ENCODE peak calls at places on chromosomes 1 and 21, in eight cellular contexts. One of them, this sample, is unnamed.

GRCh38 chr21:28066051-28066450 is 926.6 kb downstream of the LTN1 start:
- DNase-seq in aorta: no peak
- DNase-seq in fibroblast of lung: no peak
- DNase-seq in ovary: no peak
- DNase-seq in PC-3: peak; percentile 29
- DNase-seq in H9: no peak
- DNase-seq in kidney: no peak
- DNase-seq in pancreas: no peak
- DNase-seq in this sample: no peak

GRCh38 chr21:33751120-33751519 is 108.8 kb downstream of the ITSN1 start:
- DNase-seq in aorta: no peak
- DNase-seq in fibroblast of lung: peak; percentile 31
- DNase-seq in ovary: no peak
- DNase-seq in PC-3: no peak
- DNase-seq in H9: no peak
- DNase-seq in kidney: no peak
- DNase-seq in pancreas: no peak
- DNase-seq in this sample: no peak

GRCh38 chr1:158045639-158046038 is 52.2 kb downstream of the KIRREL1 start:
- DNase-seq in aorta: no peak
- DNase-seq in fibroblast of lung: peak; percentile 91
- DNase-seq in ovary: peak; percentile 43
- DNase-seq in PC-3: no peak
- DNase-seq in H9: no peak
- DNase-seq in kidney: no peak
- DNase-seq in pancreas: no peak
- DNase-seq in this sample: peak; percentile 73

GRCh38 chr1:165883056-165883455 is 55.6 kb downstream of the UCK2 start:
- DNase-seq in aorta: no peak
- DNase-seq in fibroblast of lung: peak; percentile 62
- DNase-seq in ovary: no peak
- DNase-seq in PC-3: peak; percentile 79
- DNase-seq in H9: no peak
- DNase-seq in kidney: no peak
- DNase-seq in pancreas: no peak
- DNase-seq in this sample: no peak

GRCh38 chr21:33972539-33972938 is 56.9 kb upstream of the ATP5PO start:
- DNase-seq in aorta: no peak
- DNase-seq in fibroblast of lung: no peak
- DNase-seq in ovary: no peak
- DNase-seq in PC-3: no peak
- DNase-seq in H9: no peak
- DNase-seq in kidney: no peak
- DNase-seq in pancreas: no peak
- DNase-seq in this sample: no peak

GRCh38 chr1:161266096-161266679 is 7.6 kb downstream of the PCP4L1 start:
- DNase-seq in aorta: no peak
- DNase-seq in fibroblast of lung: peak; percentile 19
- DNase-seq in ovary: peak; percentile 31
- DNase-seq in PC-3: peak; percentile 41
- DNase-seq in H9: no peak
- DNase-seq in kidney: no peak
- DNase-seq in pancreas: no peak
- DNase-seq in this sample: no peak

GRCh38 chr1:236334893-236335545 is 53.3 kb upstream of the ERO1B start:
- DNase-seq in aorta: no peak
- DNase-seq in fibroblast of lung: no peak
- DNase-seq in ovary: no peak
- DNase-seq in PC-3: no peak
- DNase-seq in H9: no peak
- DNase-seq in kidney: no peak
- DNase-seq in pancreas: no peak
- DNase-seq in this sample: no peak

GRCh38 chr1:23980725-23981063 is 567 bp upstream of the SRSF10 start:
- DNase-seq in aorta: no peak
- DNase-seq in fibroblast of lung: peak; percentile 85
- DNase-seq in ovary: peak; percentile 27
- DNase-seq in PC-3: peak; percentile 55
- DNase-seq in H9: peak; percentile 44
- DNase-seq in kidney: no peak
- DNase-seq in pancreas: peak; percentile 43
- DNase-seq in this sample: peak; percentile 73

GRCh38 chr1:54498383-54499096 is 49.5 kb upstream of the ACOT11 start:
- DNase-seq in aorta: no peak
- DNase-seq in fibroblast of lung: peak; percentile 42
- DNase-seq in ovary: no peak
- DNase-seq in PC-3: no peak
- DNase-seq in H9: no peak
- DNase-seq in kidney: no peak
- DNase-seq in pancreas: no peak
- DNase-seq in this sample: peak; percentile 65

GRCh38 chr1:212878418-212878817 is 20.3 kb downstream of the FLVCR1 start:
- DNase-seq in aorta: no peak
- DNase-seq in fibroblast of lung: no peak
- DNase-seq in ovary: no peak
- DNase-seq in PC-3: no peak
- DNase-seq in H9: no peak
- DNase-seq in kidney: no peak
- DNase-seq in pancreas: no peak
- DNase-seq in this sample: no peak

GRCh38 chr1:30520461-30520860 is 202.9 kb downstream of the MATN1 start:
- DNase-seq in aorta: no peak
- DNase-seq in fibroblast of lung: no peak
- DNase-seq in ovary: no peak
- DNase-seq in PC-3: no peak
- DNase-seq in H9: no peak
- DNase-seq in kidney: no peak
- DNase-seq in pancreas: peak; percentile 3
- DNase-seq in this sample: peak; percentile 5

GRCh38 chr1:7292714-7293419 is 478.2 kb upstream of the VAMP3 start:
- DNase-seq in aorta: no peak
- DNase-seq in fibroblast of lung: no peak
- DNase-seq in ovary: no peak
- DNase-seq in PC-3: no peak
- DNase-seq in H9: no peak
- DNase-seq in kidney: no peak
- DNase-seq in pancreas: no peak
- DNase-seq in this sample: peak; percentile 39

GRCh38 chr1:205430631-205431305 is 8.9 kb upstream of the LEMD1 start:
- DNase-seq in aorta: peak; percentile 85
- DNase-seq in fibroblast of lung: peak; percentile 36
- DNase-seq in ovary: peak; percentile 60
- DNase-seq in PC-3: peak; percentile 22
- DNase-seq in H9: peak; percentile 76
- DNase-seq in kidney: no peak
- DNase-seq in pancreas: peak; percentile 54
- DNase-seq in this sample: peak; percentile 94

GRCh38 chr1:211341999-211342398 is 15.4 kb downstream of the TRAF5 start:
- DNase-seq in aorta: no peak
- DNase-seq in fibroblast of lung: no peak
- DNase-seq in ovary: no peak
- DNase-seq in PC-3: no peak
- DNase-seq in H9: no peak
- DNase-seq in kidney: no peak
- DNase-seq in pancreas: no peak
- DNase-seq in this sample: no peak

GRCh38 chr1:208919371-208919770 is 664.1 kb upstream of the CAMK1G start:
- DNase-seq in aorta: no peak
- DNase-seq in fibroblast of lung: peak; percentile 32
- DNase-seq in ovary: no peak
- DNase-seq in PC-3: peak; percentile 94
- DNase-seq in H9: no peak
- DNase-seq in kidney: no peak
- DNase-seq in pancreas: no peak
- DNase-seq in this sample: no peak

GRCh38 chr1:47675047-47675675 is 237.3 kb downstream of the FOXD2 start:
- DNase-seq in aorta: no peak
- DNase-seq in fibroblast of lung: no peak
- DNase-seq in ovary: no peak
- DNase-seq in PC-3: no peak
- DNase-seq in H9: peak; percentile 27
- DNase-seq in kidney: no peak
- DNase-seq in pancreas: no peak
- DNase-seq in this sample: peak; percentile 47

GRCh38 chr1:101238041-101238515 is 1.3 kb downstream of the S1PR1 start:
- DNase-seq in aorta: no peak
- DNase-seq in fibroblast of lung: no peak
- DNase-seq in ovary: no peak
- DNase-seq in PC-3: no peak
- DNase-seq in H9: no peak
- DNase-seq in kidney: no peak
- DNase-seq in pancreas: no peak
- DNase-seq in this sample: peak; percentile 66

GRCh38 chr1:32817815-32818786 is 648 bp downstream of the S100PBP start:
- DNase-seq in aorta: peak; percentile 92
- DNase-seq in fibroblast of lung: peak; percentile 57
- DNase-seq in ovary: peak; percentile 70
- DNase-seq in PC-3: peak; percentile 76
- DNase-seq in H9: peak; percentile 82
- DNase-seq in kidney: peak; percentile 94
- DNase-seq in pancreas: peak; percentile 72
- DNase-seq in this sample: peak; percentile 92

GRCh38 chr1:152108899-152109222 is 6.4 kb downstream of the TCHH start:
- DNase-seq in aorta: no peak
- DNase-seq in fibroblast of lung: no peak
- DNase-seq in ovary: no peak
- DNase-seq in PC-3: no peak
- DNase-seq in H9: no peak
- DNase-seq in kidney: peak; percentile 34
- DNase-seq in pancreas: no peak
- DNase-seq in this sample: peak; percentile 67
- H3K9me3 ChIP-seq in aorta: peaks cover 8% of the 10 kb centered on the region
- H3K9me3 ChIP-seq in fibroblast of lung: no peaks in the 10 kb centered on the region
- H3K9me3 ChIP-seq in ovary: no peaks in the 10 kb centered on the region
- H3K9me3 ChIP-seq in PC-3: no peaks in the 10 kb centered on the region
- H3K9me3 ChIP-seq in H9: no peaks in the 10 kb centered on the region
- H3K9me3 ChIP-seq in kidney: peaks cover 3% of the 10 kb centered on the region
- H3K9me3 ChIP-seq in pancreas: no peaks in the 10 kb centered on the region
- H3K9me3 ChIP-seq in this sample: peaks cover 37% of the 10 kb centered on the region

DNA sequence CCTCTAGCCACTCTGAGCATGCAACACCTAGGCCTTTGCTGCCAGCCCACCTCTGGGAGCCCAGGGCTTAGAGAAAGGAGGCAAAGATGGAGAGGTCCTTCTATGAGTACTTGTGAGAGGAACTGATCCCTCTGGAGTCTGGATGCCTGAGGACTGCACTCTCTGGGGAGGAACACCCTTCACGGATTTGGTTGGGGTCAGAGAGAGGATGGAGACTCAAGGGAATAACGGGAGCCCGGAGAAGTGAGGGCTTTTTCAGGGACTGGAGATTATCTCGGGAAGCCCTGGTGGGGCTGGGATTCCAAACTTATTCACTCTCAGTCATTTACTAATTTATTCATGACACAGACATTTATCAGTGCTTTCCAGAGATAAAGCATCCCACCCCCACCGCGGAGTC is 438 bp upstream of the C1orf232 start:
- DNase-seq in aorta: no peak
- DNase-seq in fibroblast of lung: no peak
- DNase-seq in ovary: no peak
- DNase-seq in PC-3: no peak
- DNase-seq in H9: no peak
- DNase-seq in kidney: no peak
- DNase-seq in pancreas: no peak
- DNase-seq in this sample: no peak
- H3K27ac ChIP-seq in aorta: no peak overlapping the region
- H3K27ac ChIP-seq in fibroblast of lung: no peak overlapping the region
- H3K27ac ChIP-seq in ovary: peak overlapping the region; percentile 76
- H3K27ac ChIP-seq in PC-3: no peak overlapping the region
- H3K27ac ChIP-seq in H9: no peak overlapping the region
- H3K27ac ChIP-seq in kidney: no peak overlapping the region
- H3K27ac ChIP-seq in pancreas: peak overlapping the region; percentile 67
- H3K27ac ChIP-seq in this sample: peak overlapping the region; percentile 79

GRCh38 chr1:15259608-15260007 is 12.6 kb downstream of the FHAD1 start:
- DNase-seq in aorta: peak; percentile 32
- DNase-seq in fibroblast of lung: no peak
- DNase-seq in ovary: no peak
- DNase-seq in PC-3: no peak
- DNase-seq in H9: no peak
- DNase-seq in kidney: no peak
- DNase-seq in pancreas: no peak
- DNase-seq in this sample: peak; percentile 46
- H3K9me3 ChIP-seq in aorta: no peaks in the 10 kb centered on the region
- H3K9me3 ChIP-seq in fibroblast of lung: no peaks in the 10 kb centered on the region
- H3K9me3 ChIP-seq in ovary: no peaks in the 10 kb centered on the region
- H3K9me3 ChIP-seq in PC-3: no peaks in the 10 kb centered on the region
- H3K9me3 ChIP-seq in H9: no peaks in the 10 kb centered on the region
- H3K9me3 ChIP-seq in kidney: no peaks in the 10 kb centered on the region
- H3K9me3 ChIP-seq in pancreas: no peaks in the 10 kb centered on the region
- H3K9me3 ChIP-seq in this sample: peaks cover 1% of the 10 kb centered on the region

GRCh38 chr1:2233468-2233867 is 5.3 kb downstream of the SKI start:
- DNase-seq in aorta: no peak
- DNase-seq in fibroblast of lung: no peak
- DNase-seq in ovary: no peak
- DNase-seq in PC-3: no peak
- DNase-seq in H9: peak; percentile 28
- DNase-seq in kidney: peak; percentile 78
- DNase-seq in pancreas: peak; percentile 15
- DNase-seq in this sample: peak; percentile 44
- H3K27ac ChIP-seq in aorta: peak overlapping the region; percentile 82
- H3K27ac ChIP-seq in fibroblast of lung: peak overlapping the region; percentile 50
- H3K27ac ChIP-seq in ovary: peak overlapping the region; percentile 68
- H3K27ac ChIP-seq in PC-3: no peak overlapping the region
- H3K27ac ChIP-seq in H9: no peak overlapping the region
- H3K27ac ChIP-seq in kidney: no peak overlapping the region
- H3K27ac ChIP-seq in pancreas: peak overlapping the region; percentile 70
- H3K27ac ChIP-seq in this sample: no peak overlapping the region

GRCh38 chr1:247854899-247855545 is 2.0 kb upstream of the TRIM58 start:
- DNase-seq in aorta: no peak
- DNase-seq in fibroblast of lung: no peak
- DNase-seq in ovary: no peak
- DNase-seq in PC-3: no peak
- DNase-seq in H9: no peak
- DNase-seq in kidney: no peak
- DNase-seq in pancreas: no peak
- DNase-seq in this sample: no peak

GRCh38 chr1:247857986-247858356 is 984 bp downstream of the TRIM58 start:
- DNase-seq in aorta: no peak
- DNase-seq in fibroblast of lung: no peak
- DNase-seq in ovary: no peak
- DNase-seq in PC-3: no peak
- DNase-seq in H9: no peak
- DNase-seq in kidney: no peak
- DNase-seq in pancreas: no peak
- DNase-seq in this sample: no peak

GRCh38 chr1:247857069-247857985 is at the start of gene TRIM58:
- DNase-seq in aorta: no peak
- DNase-seq in fibroblast of lung: peak; percentile 3
- DNase-seq in ovary: no peak
- DNase-seq in PC-3: peak; percentile 96
- DNase-seq in H9: no peak
- DNase-seq in kidney: peak; percentile 65
- DNase-seq in pancreas: peak; percentile 16
- DNase-seq in this sample: no peak

GRCh38 chr1:247855911-247856310 is 1.1 kb upstream of the TRIM58 start:
- DNase-seq in aorta: no peak
- DNase-seq in fibroblast of lung: no peak
- DNase-seq in ovary: no peak
- DNase-seq in PC-3: peak; percentile 52
- DNase-seq in H9: no peak
- DNase-seq in kidney: no peak
- DNase-seq in pancreas: no peak
- DNase-seq in this sample: no peak
- H3K9me3 ChIP-seq in aorta: peaks cover 2% of the 10 kb centered on the region
- H3K9me3 ChIP-seq in fibroblast of lung: no peaks in the 10 kb centered on the region
- H3K9me3 ChIP-seq in ovary: no peaks in the 10 kb centered on the region
- H3K9me3 ChIP-seq in PC-3: no peaks in the 10 kb centered on the region
- H3K9me3 ChIP-seq in H9: peaks cover 15% of the 10 kb centered on the region
- H3K9me3 ChIP-seq in kidney: no peaks in the 10 kb centered on the region
- H3K9me3 ChIP-seq in pancreas: no peaks in the 10 kb centered on the region
- H3K9me3 ChIP-seq in this sample: peaks cover 50% of the 10 kb centered on the region

GRCh38 chr21:20647603-20648002 is 350.6 kb upstream of the NCAM2 start:
- DNase-seq in aorta: no peak
- DNase-seq in fibroblast of lung: peak; percentile 3
- DNase-seq in ovary: no peak
- DNase-seq in PC-3: peak; percentile 73
- DNase-seq in H9: no peak
- DNase-seq in kidney: no peak
- DNase-seq in pancreas: no peak
- DNase-seq in this sample: no peak
- H3K27ac ChIP-seq in aorta: no peak overlapping the region
- H3K27ac ChIP-seq in fibroblast of lung: no peak overlapping the region
- H3K27ac ChIP-seq in ovary: no peak overlapping the region
- H3K27ac ChIP-seq in PC-3: peak overlapping the region; percentile 20
- H3K27ac ChIP-seq in H9: no peak overlapping the region
- H3K27ac ChIP-seq in kidney: no peak overlapping the region
- H3K27ac ChIP-seq in pancreas: no peak overlapping the region
- H3K27ac ChIP-seq in this sample: no peak overlapping the region